ENCODE peak calls at places on chromosome 1, in four cellular contexts. P is posterior vena cava; M is stimulated activated CD4-positive, alpha-beta T cell treated with anti-CD3 and anti-CD28 coated beads, TNF-alpha, amount 100 ng/mL, for 24 hours; R is stimulated activated effector memory CD8-positive, alpha-beta T cell treated with anti-CD3 and anti-CD28 coated beads, Interleukin-12 subunit alpha, Interleukin-12 subunit beta, amount 100 ng/mL, for 72 hours. A is an unnamed sample.

GRCh38 chr1:204565617-204566582 is 49.7 kb downstream of the MDM4 start:
- DNase-seq in P (no peak), M (peak), R (peak), A (peak)

GRCh38 chr1:229037806-229038405 is 233.0 kb upstream of the RAB4A start:
- DNase-seq in P (no peak), M (no peak), R (no peak), A (no peak)

GRCh38 chr1:113930499-113931161 is 1.5 kb downstream of the HIPK1 start:
- DNase-seq in R (peak), P (no peak), M (peak), A (peak)

GRCh38 chr1:152566681-152567080 is at the start of gene LCE3E:
- DNase-seq in M (no peak), R (no peak), P (no peak), A (no peak)

GRCh38 chr1:246155923-246156322 is 351.2 kb downstream of the SMYD3 start:
- DNase-seq in P (no peak), R (no peak), M (no peak), A (no peak)

GRCh38 chr1:30524840-30525617 is 198.4 kb downstream of the MATN1 start:
- DNase-seq in P (peak), R (no peak), M (no peak), A (peak)

GRCh38 chr1:176888471-176889032 is 276.0 kb downstream of the ASTN1 start:
- DNase-seq in R (no peak), M (no peak), P (no peak), A (no peak)

GRCh38 chr1:19300211-19300610 is 11.6 kb upstream of the AKR7A3 start:
- DNase-seq in R (no peak), M (no peak), P (no peak), A (no peak)

GRCh38 chr1:22132517-22133235 is 10.2 kb downstream of the WNT4 start:
- DNase-seq in R (no peak), M (no peak), P (no peak), A (no peak)

GRCh38 chr1:227734546-227734857 is 600 bp downstream of the JMJD4 start:
- DNase-seq in M (no peak), R (no peak), P (no peak), A (no peak)

GRCh38 chr1:153786038-153786790 is 11.0 kb downstream of the SLC27A3 start:
- DNase-seq in M (no peak), P (no peak), R (no peak), A (no peak)

GRCh38 chr1:195096051-195096521 is 1512.2 kb downstream of the KCNT2 start:
- DNase-seq in R (no peak), P (peak), M (no peak), A (peak)

GRCh38 chr1:226364129-226364899 is 43.6 kb downstream of the PARP1 start:
- DNase-seq in R (no peak), P (no peak), M (no peak), A (no peak)

GRCh38 chr1:93844262-93845045 is 34.6 kb downstream of the DNTTIP2 start:
- DNase-seq in P (no peak), R (no peak), M (no peak), A (peak)

GRCh38 chr1:151990856-151991198 is 2.8 kb downstream of the S100A10 start:
- DNase-seq in R (no peak), M (no peak), P (no peak), A (no peak)

GRCh38 chr1:28123461-28123961 is 35.1 kb upstream of the EYA3 start:
- DNase-seq in R (no peak), P (no peak), M (no peak), A (no peak)

GRCh38 chr1:182196897-182197546 is 135.5 kb upstream of the ZNF648 start:
- DNase-seq in P (no peak), R (no peak), M (no peak), A (no peak)

GRCh38 chr1:196734006-196734405 is 40.6 kb upstream of the CFHR3 start:
- DNase-seq in R (no peak), P (no peak), M (no peak), A (no peak)

GRCh38 chr1:224393331-224393730 is 36.7 kb downstream of the CNIH4 start:
- DNase-seq in R (no peak), M (no peak), P (no peak), A (no peak)

GRCh38 chr1:7771673-7772299 is 690 bp downstream of the VAMP3 start:
- DNase-seq in P (no peak), R (no peak), M (no peak), A (no peak)

GRCh38 chr1:65069186-65069585 is 78.8 kb upstream of the AK4 start:
- DNase-seq in R (no peak), P (no peak), M (no peak), A (no peak)

GRCh38 chr1:235304549-235305451 is 23.2 kb downstream of the ARID4B start:
- DNase-seq in P (no peak), R (no peak), M (no peak), A (no peak)

GRCh38 chr1:14522331-14523241 is 75.9 kb upstream of the KAZN start:
- DNase-seq in M (no peak), R (no peak), P (peak), A (peak)

GRCh38 chr1:154607084-154607747 is 770 bp downstream of the ADAR start:
- DNase-seq in P (no peak), M (no peak), R (no peak), A (no peak)

GRCh38 chr1:100284591-100284990 is 18.6 kb downstream of the RTCA start:
- DNase-seq in P (no peak), R (no peak), M (no peak), A (no peak)

GRCh38 chr1:180905927-180906326 is 6.8 kb upstream of the KIAA1614 start:
- DNase-seq in P (no peak), M (no peak), R (no peak), A (peak)

GRCh38 chr1:33045246-33045645 is 8.6 kb upstream of the AK2 start:
- DNase-seq in P (no peak), M (no peak), R (no peak), A (peak)

GRCh38 chr1:197619008-197619640 is 156.2 kb downstream of the DENND1B start:
- DNase-seq in R (no peak), P (no peak), M (no peak), A (no peak)

GRCh38 chr1:9352364-9353140 is 59.9 kb downstream of the SPSB1 start:
- DNase-seq in P (no peak), R (no peak), M (no peak), A (peak)

GRCh38 chr1:83715550-83715949 is 283.4 kb downstream of the TTLL7 start:
- DNase-seq in R (no peak), M (no peak), P (no peak), A (no peak)

GRCh38 chr1:78650114-78650513 is 483 bp downstream of the IFI44 start:
- DNase-seq in P (no peak), R (no peak), M (no peak), A (no peak)

A was measured in endodermal cell.